ENCODE peak calls at places on chromosome 11, in six cellular contexts. L is left ventricle myocardium inferior; C is spleen; D is MM.1S; E is CD8-positive, alpha-beta memory T cell; P is brain microvascular endothelial cell. R is an unnamed sample.

GRCh38 chr11:65498977-65499712 is at the start of gene MALAT1:
- DNase-seq in L (peak), C (peak), D (peak), E (peak), P (peak), R (peak)

GRCh38 chr11:73859671-73860070 is 17.0 kb downstream of the COA4 start:
- DNase-seq in L (no peak), C (no peak), D (no peak), E (no peak), P (no peak), R (no peak)

GRCh38 chr11:12280199-12280837 is 97.1 kb upstream of the PARVA start:
- DNase-seq in L (no peak), C (no peak), D (no peak), E (no peak), P (no peak), R (no peak)

GRCh38 chr11:62260261-62260953 is 9.6 kb upstream of the SCGB2A2 start:
- DNase-seq in L (no peak), C (no peak), D (no peak), E (no peak), P (no peak), R (no peak)

GRCh38 chr11:17986007-17986710 is 26.7 kb downstream of the SERGEF start:
- DNase-seq in L (peak), C (no peak), D (no peak), E (no peak), P (peak), R (peak)

GRCh38 chr11:125165111-125165663 is 636 bp downstream of the PKNOX2 start:
- DNase-seq in L (peak), C (no peak), D (no peak), E (peak), P (no peak), R (no peak)

GRCh38 chr11:121514401-121514981 is 61.7 kb upstream of the SORL1-AS1 start:
- DNase-seq in L (no peak), C (no peak), D (no peak), E (peak), P (no peak), R (no peak)

GRCh38 chr11:120500414-120500936 is 11.1 kb upstream of the GRIK4 start:
- DNase-seq in L (no peak), C (peak), D (no peak), E (no peak), P (no peak), R (no peak)

GRCh38 chr11:92277871-92278270 is 53.3 kb downstream of the FAT3 start:
- DNase-seq in L (no peak), C (no peak), D (no peak), E (no peak), P (no peak), R (no peak)

GRCh38 chr11:120974980-120975379 is 48.9 kb upstream of the TBCEL start:
- DNase-seq in L (no peak), C (no peak), D (no peak), E (no peak), P (no peak), R (no peak)

GRCh38 chr11:16293204-16293681 is 63.1 kb downstream of the SOX6 start:
- DNase-seq in L (no peak), C (no peak), D (no peak), E (no peak), P (peak), R (no peak)

GRCh38 chr11:46099973-46100335 is 21.3 kb downstream of the PHF21A start:
- DNase-seq in L (no peak), C (no peak), D (peak), E (no peak), P (no peak), R (no peak)
- H3K4me3 ChIP-seq in L (peak), C (peak), D (peak), E (peak), P (no peak), R (no peak)

DNA sequence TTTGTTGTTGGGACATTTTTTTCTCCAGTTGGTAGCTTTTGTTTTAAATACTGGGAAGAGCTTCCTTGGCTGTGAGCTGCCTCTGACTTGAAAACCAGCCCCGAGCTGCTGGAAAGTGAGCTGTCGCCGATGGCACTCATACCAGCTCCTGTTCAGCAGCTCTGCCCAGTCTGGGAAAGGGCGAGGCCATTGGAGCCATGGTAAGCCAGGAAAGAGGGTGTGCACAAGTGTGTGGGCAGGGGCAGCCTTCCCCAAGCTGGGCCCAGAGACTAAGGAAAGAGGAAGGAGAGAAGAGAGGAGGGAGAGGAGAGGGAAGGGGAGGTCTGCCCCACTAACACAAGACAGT is 3.2 kb upstream of the FLI1 start:
- DNase-seq in L (no peak), C (peak), D (no peak), E (no peak), P (no peak), R (no peak)
- H3K4me3 ChIP-seq in L (peak), C (no peak), D (no peak), E (no peak), P (no peak), R (no peak)

DNA sequence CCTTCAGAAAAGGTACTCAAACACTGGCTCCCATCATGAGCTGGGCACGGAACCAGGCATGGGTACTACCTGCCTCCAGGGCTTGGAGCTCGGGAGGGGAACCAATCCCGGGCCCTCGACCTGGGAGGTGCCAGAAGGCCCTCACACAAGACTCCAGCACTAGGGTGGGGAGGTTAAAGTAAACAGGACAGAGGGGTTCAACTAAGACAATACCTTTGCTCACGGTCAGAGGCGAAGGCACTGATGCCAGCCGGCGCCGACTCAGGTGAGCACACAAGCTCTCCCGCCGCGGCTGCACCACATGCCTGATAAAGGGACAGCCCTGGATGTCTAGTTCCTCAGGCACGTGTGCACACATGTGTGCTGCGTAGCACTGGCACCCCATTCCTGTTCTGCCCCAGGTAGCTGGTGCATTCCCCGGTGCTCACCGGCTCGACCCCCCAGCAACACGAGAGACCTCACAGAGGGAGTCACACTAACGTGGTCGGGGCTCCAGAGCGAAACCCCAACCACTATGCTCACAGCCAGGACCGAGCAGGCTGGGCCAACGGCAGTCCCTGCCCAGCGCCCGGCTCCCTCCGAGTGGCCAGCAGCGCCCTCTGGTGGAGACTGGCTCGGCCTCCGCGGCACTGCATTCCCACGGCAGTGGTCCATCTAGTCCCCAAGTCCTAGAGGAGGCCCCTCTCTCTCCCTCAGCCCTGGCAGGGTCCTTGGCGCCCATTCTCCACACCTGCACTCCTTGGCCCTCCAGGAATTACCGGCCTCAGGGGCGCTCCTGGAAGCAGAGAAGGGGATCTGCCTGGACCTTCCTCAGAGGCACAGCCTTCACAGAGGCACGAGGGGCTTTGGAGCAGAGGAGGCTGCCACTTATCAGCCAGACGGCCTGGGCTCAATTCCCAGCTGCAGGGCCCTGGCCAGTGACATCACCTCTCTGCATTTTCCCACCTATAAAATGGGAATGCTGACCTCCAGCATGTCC is 28.8 kb upstream of the MOB2 start:
- DNase-seq in L (peak), C (peak), D (peak), E (peak), P (peak), R (peak)
- H3K4me3 ChIP-seq in L (peak), C (no peak), D (no peak), E (no peak), P (no peak), R (no peak)

DNA sequence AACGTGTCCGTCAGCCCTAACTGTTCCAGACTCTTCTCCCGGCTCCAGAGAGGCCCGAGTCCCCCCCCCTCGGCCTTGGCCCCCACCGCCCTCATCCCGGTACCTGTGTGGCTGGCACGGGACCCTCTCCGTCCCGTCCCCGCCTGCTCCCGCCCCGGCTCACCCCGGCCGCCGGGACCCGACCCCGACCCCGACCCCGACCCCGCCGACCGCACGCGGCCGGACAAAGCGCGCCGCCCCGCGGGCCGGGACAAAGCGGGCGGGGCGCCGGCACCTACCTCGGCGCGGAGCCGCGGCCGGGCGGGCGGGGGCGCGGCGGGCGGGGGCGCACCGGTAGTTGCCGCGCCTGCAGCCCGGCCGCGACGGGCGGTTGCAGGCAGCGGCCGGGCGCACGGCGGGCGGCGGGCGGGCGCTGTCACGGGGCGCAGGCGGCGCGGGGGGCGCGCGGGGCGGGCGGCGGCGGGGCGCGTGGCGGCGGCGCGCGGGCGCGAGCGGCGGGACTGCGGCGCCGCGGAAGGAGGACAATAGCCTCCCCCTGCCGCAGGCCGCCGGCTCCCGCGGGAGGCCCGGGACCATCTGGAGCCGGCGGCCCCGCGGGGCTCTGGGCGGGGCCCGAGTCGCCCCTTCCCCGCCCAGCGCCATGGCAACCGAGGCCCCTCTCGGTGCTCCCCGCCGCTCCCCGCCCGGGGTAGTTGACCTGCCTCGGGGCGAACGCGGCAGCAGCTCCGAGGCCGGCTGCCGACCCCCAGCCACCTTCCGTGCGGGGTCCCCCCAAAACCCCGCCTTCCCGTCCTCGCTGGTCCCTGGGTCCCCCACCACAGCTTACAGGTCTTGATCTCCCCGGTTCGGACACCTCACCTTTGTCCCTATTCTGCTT is 895 bp downstream of the SPTBN2 start:
- DNase-seq in L (no peak), C (no peak), D (no peak), E (no peak), P (no peak), R (no peak)
- H3K4me3 ChIP-seq in L (peak), C (peak), D (peak), E (no peak), P (peak), R (peak)

DNA sequence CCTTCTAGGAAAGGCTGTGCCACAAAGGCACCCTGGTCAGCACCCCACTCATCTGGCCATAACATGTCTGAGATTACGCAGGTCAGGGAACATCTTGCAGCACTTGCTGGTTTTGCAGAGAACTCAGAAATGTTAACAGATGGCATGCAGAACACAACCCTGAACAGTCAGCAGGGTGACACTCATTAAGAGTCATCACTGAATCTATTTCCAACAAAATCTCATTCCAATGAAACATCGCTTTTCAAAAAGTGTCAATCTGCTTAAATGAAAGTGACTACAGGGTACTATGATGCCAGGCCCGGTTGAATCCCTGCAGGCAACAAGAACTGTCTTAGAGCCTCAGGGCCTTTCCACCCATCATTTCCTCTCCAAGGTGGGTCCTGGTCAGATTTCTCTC is 369.8 kb upstream of the CCDC90B start:
- DNase-seq in L (no peak), C (no peak), D (no peak), E (no peak), P (no peak), R (no peak)
- H3K4me3 ChIP-seq in L (no peak), C (no peak), D (no peak), E (no peak), P (no peak), R (no peak)

R was measured in aorta.